ENCODE peak calls at places on chromosomes 13 and 19, in eight cellular contexts. One of them, this sample, is unnamed. For H3K36me3, the result is how much of the 10 kb centered on the place peaks cover.

GRCh38 chr19:40609561-40610395 is 8.6 kb downstream of the LTBP4 start:
- DNase-seq in stomach: peak
- DNase-seq in HCT116: peak
- DNase-seq in prostate gland: peak
- DNase-seq in upper lobe of left lung: peak
- DNase-seq in HepG2: peak
- DNase-seq in vagina: no peak
- DNase-seq in breast epithelium: peak
- DNase-seq in this sample: peak

GRCh38 chr19:6710273-6711077 is 10.0 kb downstream of the C3 start:
- DNase-seq in stomach: no peak
- DNase-seq in HCT116: no peak
- DNase-seq in prostate gland: no peak
- DNase-seq in upper lobe of left lung: no peak
- DNase-seq in HepG2: no peak
- DNase-seq in vagina: no peak
- DNase-seq in breast epithelium: no peak
- DNase-seq in this sample: no peak

GRCh38 chr19:23774156-23774971 is 15.7 kb upstream of the ZNF681 start:
- DNase-seq in stomach: no peak
- DNase-seq in HCT116: no peak
- DNase-seq in prostate gland: no peak
- DNase-seq in upper lobe of left lung: no peak
- DNase-seq in HepG2: no peak
- DNase-seq in vagina: no peak
- DNase-seq in breast epithelium: no peak
- DNase-seq in this sample: peak

GRCh38 chr19:3176715-3177501 is 1.7 kb upstream of the S1PR4 start:
- DNase-seq in stomach: peak
- DNase-seq in HCT116: peak
- DNase-seq in prostate gland: no peak
- DNase-seq in upper lobe of left lung: peak
- DNase-seq in HepG2: no peak
- DNase-seq in vagina: no peak
- DNase-seq in breast epithelium: no peak
- DNase-seq in this sample: no peak

GRCh38 chr19:46678110-46678732 is 17.2 kb upstream of the DACT3 start:
- DNase-seq in stomach: peak
- DNase-seq in HCT116: peak
- DNase-seq in prostate gland: no peak
- DNase-seq in upper lobe of left lung: peak
- DNase-seq in HepG2: no peak
- DNase-seq in vagina: no peak
- DNase-seq in breast epithelium: no peak
- DNase-seq in this sample: no peak

GRCh38 chr19:10828981-10829821 is 6.8 kb downstream of the TMED1 start:
- DNase-seq in stomach: no peak
- DNase-seq in HCT116: no peak
- DNase-seq in prostate gland: no peak
- DNase-seq in upper lobe of left lung: peak
- DNase-seq in HepG2: no peak
- DNase-seq in vagina: no peak
- DNase-seq in breast epithelium: no peak
- DNase-seq in this sample: no peak

GRCh38 chr19:57820599-57820998 is 5.9 kb upstream of the ZNF552 start:
- DNase-seq in stomach: no peak
- DNase-seq in HCT116: no peak
- DNase-seq in prostate gland: no peak
- DNase-seq in upper lobe of left lung: no peak
- DNase-seq in HepG2: no peak
- DNase-seq in vagina: no peak
- DNase-seq in breast epithelium: no peak
- DNase-seq in this sample: no peak

GRCh38 chr13:31124225-31124624 is 37.5 kb downstream of the HSPH1 start:
- DNase-seq in stomach: no peak
- DNase-seq in HCT116: no peak
- DNase-seq in prostate gland: no peak
- DNase-seq in upper lobe of left lung: no peak
- DNase-seq in HepG2: no peak
- DNase-seq in vagina: no peak
- DNase-seq in breast epithelium: no peak
- DNase-seq in this sample: peak

GRCh38 chr19:55620951-55621672 is 3.3 kb downstream of the ZNF784 start:
- DNase-seq in stomach: no peak
- DNase-seq in HCT116: no peak
- DNase-seq in prostate gland: no peak
- DNase-seq in upper lobe of left lung: no peak
- DNase-seq in HepG2: no peak
- DNase-seq in vagina: no peak
- DNase-seq in breast epithelium: no peak
- DNase-seq in this sample: no peak

GRCh38 chr13:80037505-80037888 is 303.4 kb downstream of the SPRY2 start:
- DNase-seq in stomach: no peak
- DNase-seq in HCT116: no peak
- DNase-seq in prostate gland: no peak
- DNase-seq in upper lobe of left lung: no peak
- DNase-seq in HepG2: no peak
- DNase-seq in vagina: no peak
- DNase-seq in breast epithelium: no peak
- DNase-seq in this sample: no peak

GRCh38 chr13:43159007-43159406 is 135.6 kb downstream of the DNAJC15 start:
- DNase-seq in stomach: no peak
- DNase-seq in HCT116: no peak
- DNase-seq in prostate gland: no peak
- DNase-seq in upper lobe of left lung: no peak
- DNase-seq in HepG2: no peak
- DNase-seq in vagina: no peak
- DNase-seq in breast epithelium: no peak
- DNase-seq in this sample: peak

GRCh38 chr13:24187185-24187584 is 26.7 kb downstream of the SPATA13 start:
- DNase-seq in stomach: no peak
- DNase-seq in HCT116: no peak
- DNase-seq in prostate gland: no peak
- DNase-seq in upper lobe of left lung: no peak
- DNase-seq in HepG2: no peak
- DNase-seq in vagina: no peak
- DNase-seq in breast epithelium: no peak
- DNase-seq in this sample: peak

GRCh38 chr19:6048808-6049405 is 61.4 kb downstream of the RFX2 start:
- DNase-seq in stomach: peak
- DNase-seq in HCT116: peak
- DNase-seq in prostate gland: peak
- DNase-seq in upper lobe of left lung: no peak
- DNase-seq in HepG2: peak
- DNase-seq in vagina: no peak
- DNase-seq in breast epithelium: peak
- DNase-seq in this sample: peak

GRCh38 chr19:55598034-55598433 is 1.3 kb downstream of the FIZ1 start:
- DNase-seq in stomach: no peak
- DNase-seq in HCT116: no peak
- DNase-seq in prostate gland: no peak
- DNase-seq in upper lobe of left lung: no peak
- DNase-seq in HepG2: no peak
- DNase-seq in vagina: no peak
- DNase-seq in breast epithelium: no peak
- DNase-seq in this sample: no peak

GRCh38 chr19:34336781-34337271 is 28.2 kb upstream of the GPI start:
- DNase-seq in stomach: no peak
- DNase-seq in HCT116: peak
- DNase-seq in prostate gland: no peak
- DNase-seq in upper lobe of left lung: no peak
- DNase-seq in HepG2: no peak
- DNase-seq in vagina: no peak
- DNase-seq in breast epithelium: no peak
- DNase-seq in this sample: no peak

GRCh38 chr19:7860166-7860901 is 13.9 kb downstream of the PRR36 start:
- DNase-seq in stomach: no peak
- DNase-seq in HCT116: no peak
- DNase-seq in prostate gland: no peak
- DNase-seq in upper lobe of left lung: no peak
- DNase-seq in HepG2: no peak
- DNase-seq in vagina: no peak
- DNase-seq in breast epithelium: no peak
- DNase-seq in this sample: no peak

GRCh38 chr19:10286803-10287737 is at the start of gene ICAM4:
- DNase-seq in stomach: peak
- DNase-seq in HCT116: no peak
- DNase-seq in prostate gland: no peak
- DNase-seq in upper lobe of left lung: peak
- DNase-seq in HepG2: peak
- DNase-seq in vagina: no peak
- DNase-seq in breast epithelium: no peak
- DNase-seq in this sample: no peak

GRCh38 chr13:104773775-104774174 is 1707.6 kb upstream of the SLC10A2 start:
- DNase-seq in stomach: no peak
- DNase-seq in HCT116: peak
- DNase-seq in prostate gland: no peak
- DNase-seq in upper lobe of left lung: no peak
- DNase-seq in HepG2: peak
- DNase-seq in vagina: no peak
- DNase-seq in breast epithelium: no peak
- DNase-seq in this sample: no peak

GRCh38 chr13:104253063-104253680 is 1187.0 kb upstream of the SLC10A2 start:
- DNase-seq in stomach: no peak
- DNase-seq in HCT116: no peak
- DNase-seq in prostate gland: no peak
- DNase-seq in upper lobe of left lung: no peak
- DNase-seq in HepG2: no peak
- DNase-seq in vagina: no peak
- DNase-seq in breast epithelium: no peak
- DNase-seq in this sample: no peak

GRCh38 chr19:52734340-52734892 is 428 bp downstream of the ZNF611 start:
- DNase-seq in stomach: peak
- DNase-seq in HCT116: no peak
- DNase-seq in prostate gland: peak
- DNase-seq in upper lobe of left lung: peak
- DNase-seq in HepG2: no peak
- DNase-seq in vagina: no peak
- DNase-seq in breast epithelium: no peak
- DNase-seq in this sample: no peak

GRCh38 chr13:109734002-109734785 is 52.2 kb downstream of the IRS2 start:
- DNase-seq in stomach: no peak
- DNase-seq in HCT116: no peak
- DNase-seq in prostate gland: no peak
- DNase-seq in upper lobe of left lung: no peak
- DNase-seq in HepG2: no peak
- DNase-seq in vagina: no peak
- DNase-seq in breast epithelium: no peak
- DNase-seq in this sample: no peak

GRCh38 chr13:98978280-98978679 is 416 bp upstream of the DOCK9 start:
- DNase-seq in stomach: no peak
- DNase-seq in HCT116: peak
- DNase-seq in prostate gland: no peak
- DNase-seq in upper lobe of left lung: no peak
- DNase-seq in HepG2: no peak
- DNase-seq in vagina: no peak
- DNase-seq in breast epithelium: no peak
- DNase-seq in this sample: no peak

GRCh38 chr19:49588370-49589122 is 2.4 kb upstream of the PRR12 start:
- DNase-seq in stomach: no peak
- DNase-seq in HCT116: no peak
- DNase-seq in prostate gland: no peak
- DNase-seq in upper lobe of left lung: peak
- DNase-seq in HepG2: no peak
- DNase-seq in vagina: no peak
- DNase-seq in breast epithelium: no peak
- DNase-seq in this sample: no peak

GRCh38 chr13:49958321-49958720 is 22.2 kb upstream of the SPRYD7 start:
- DNase-seq in stomach: no peak
- DNase-seq in HCT116: no peak
- DNase-seq in prostate gland: no peak
- DNase-seq in upper lobe of left lung: no peak
- DNase-seq in HepG2: no peak
- DNase-seq in vagina: no peak
- DNase-seq in breast epithelium: no peak
- DNase-seq in this sample: no peak

GRCh38 chr13:72255908-72256307 is 388.9 kb upstream of the DACH1 start:
- DNase-seq in stomach: no peak
- DNase-seq in HCT116: peak
- DNase-seq in prostate gland: peak
- DNase-seq in upper lobe of left lung: no peak
- DNase-seq in HepG2: peak
- DNase-seq in vagina: no peak
- DNase-seq in breast epithelium: no peak
- DNase-seq in this sample: no peak

GRCh38 chr19:50908311-50908710 is 2.9 kb downstream of the KLK4 start:
- DNase-seq in stomach: no peak
- DNase-seq in HCT116: no peak
- DNase-seq in prostate gland: no peak
- DNase-seq in upper lobe of left lung: peak
- DNase-seq in HepG2: no peak
- DNase-seq in vagina: no peak
- DNase-seq in breast epithelium: no peak
- DNase-seq in this sample: no peak

GRCh38 chr19:39052243-39052746 is 19.9 kb upstream of the FBXO27 start:
- DNase-seq in stomach: peak
- DNase-seq in HCT116: no peak
- DNase-seq in prostate gland: peak
- DNase-seq in upper lobe of left lung: peak
- DNase-seq in HepG2: peak
- DNase-seq in vagina: no peak
- DNase-seq in breast epithelium: peak
- DNase-seq in this sample: no peak

GRCh38 chr19:4365791-4366665 is 22.7 kb downstream of the MPND start:
- DNase-seq in stomach: no peak
- DNase-seq in HCT116: no peak
- DNase-seq in prostate gland: no peak
- DNase-seq in upper lobe of left lung: no peak
- DNase-seq in HepG2: no peak
- DNase-seq in vagina: no peak
- DNase-seq in breast epithelium: no peak
- DNase-seq in this sample: no peak
- TF ChIP-seq POLR2A in stomach: no peak
- TF ChIP-seq POLR2A in HCT116: no peak
- TF ChIP-seq POLR2A in prostate gland: no peak
- TF ChIP-seq POLR2A in upper lobe of left lung: no peak
- TF ChIP-seq POLR2A in HepG2: peak
- TF ChIP-seq POLR2A in vagina: no peak
- TF ChIP-seq POLR2A in breast epithelium: no peak
- TF ChIP-seq POLR2A in this sample: no peak

GRCh38 chr19:17283504-17283996 is 1.8 kb downstream of the ANKLE1 start:
- DNase-seq in stomach: no peak
- DNase-seq in HCT116: no peak
- DNase-seq in prostate gland: no peak
- DNase-seq in upper lobe of left lung: no peak
- DNase-seq in HepG2: no peak
- DNase-seq in vagina: no peak
- DNase-seq in breast epithelium: no peak
- DNase-seq in this sample: no peak
- H3K36me3 ChIP-seq in stomach: under half
- H3K36me3 ChIP-seq in HCT116: under half
- H3K36me3 ChIP-seq in prostate gland: under half
- H3K36me3 ChIP-seq in upper lobe of left lung: under half
- H3K36me3 ChIP-seq in HepG2: under half
- H3K36me3 ChIP-seq in vagina: under half
- H3K36me3 ChIP-seq in breast epithelium: under half
- H3K36me3 ChIP-seq in this sample: under half

GRCh38 chr13:113493315-113493951 is 2.9 kb upstream of the DCUN1D2 start:
- DNase-seq in stomach: no peak
- DNase-seq in HCT116: peak
- DNase-seq in prostate gland: peak
- DNase-seq in upper lobe of left lung: no peak
- DNase-seq in HepG2: peak
- DNase-seq in vagina: no peak
- DNase-seq in breast epithelium: no peak
- DNase-seq in this sample: no peak
- TF ChIP-seq POLR2AphosphoS5 in stomach: no peak
- TF ChIP-seq POLR2AphosphoS5 in HCT116: peak
- TF ChIP-seq POLR2AphosphoS5 in prostate gland: peak
- TF ChIP-seq POLR2AphosphoS5 in upper lobe of left lung: no peak
- TF ChIP-seq POLR2AphosphoS5 in HepG2: no peak
- TF ChIP-seq POLR2AphosphoS5 in vagina: no peak
- TF ChIP-seq POLR2AphosphoS5 in breast epithelium: no peak
- TF ChIP-seq POLR2AphosphoS5 in this sample: peak

GRCh38 chr13:75312884-75313520 is 169.0 kb downstream of the TBC1D4 start:
- DNase-seq in stomach: no peak
- DNase-seq in HCT116: no peak
- DNase-seq in prostate gland: no peak
- DNase-seq in upper lobe of left lung: no peak
- DNase-seq in HepG2: no peak
- DNase-seq in vagina: no peak
- DNase-seq in breast epithelium: no peak
- DNase-seq in this sample: no peak
- TF ChIP-seq POLR2A in stomach: no peak
- TF ChIP-seq POLR2A in HCT116: no peak
- TF ChIP-seq POLR2A in prostate gland: no peak
- TF ChIP-seq POLR2A in upper lobe of left lung: no peak
- TF ChIP-seq POLR2A in HepG2: no peak
- TF ChIP-seq POLR2A in vagina: no peak
- TF ChIP-seq POLR2A in breast epithelium: no peak
- TF ChIP-seq POLR2A in this sample: no peak